ENCODE peak calls at places on chromosome 19, in nine cellular contexts. K is activated CD4-positive, alpha-beta T cell treated with anti-CD3 and anti-CD28 coated beads for 48 hours; P is stimulated activated CD4-positive, alpha-beta T cell treated with anti-CD3 and anti-CD28 coated beads, Interleukin-2, amount 100 ng/mL, for 24 hours; L is AG09319; R is T-helper 17 cell; U is GF-D8; A is activated T-cell treated with anti-CD3 and anti-CD28 coated beads for 1 hour; X is fibroblast of the aortic adventitia; N is frontal cortex. S is an unnamed sample.

GRCh38 chr19:49793561-49793840 is 19.6 kb downstream of the FUZ start:
- DNase-seq in K (peak; percentile 53), P (peak; percentile 17), L (no peak), R (no peak), U (no peak), A (no peak), X (no peak), N (no peak), S (no peak)

GRCh38 chr19:11495481-11495880 is 10.2 kb downstream of the ZNF653 start:
- DNase-seq in K (no peak), P (no peak), L (no peak), R (no peak), U (no peak), A (no peak), X (no peak), N (no peak), S (no peak)

GRCh38 chr19:57111329-57111644 is 8.5 kb upstream of the USP29 start:
- DNase-seq in K (no peak), P (no peak), L (no peak), R (no peak), U (no peak), A (no peak), X (no peak), N (no peak), S (no peak)

GRCh38 chr19:17615889-17616685 is 60.6 kb downstream of the COLGALT1 start:
- DNase-seq in K (no peak), P (no peak), L (no peak), R (no peak), U (no peak), A (no peak), X (no peak), N (no peak), S (no peak)

GRCh38 chr19:57053401-57053800 is 66.4 kb upstream of the USP29 start:
- DNase-seq in K (no peak), P (no peak), L (no peak), R (no peak), U (no peak), A (no peak), X (no peak), N (no peak), S (no peak)

GRCh38 chr19:38535212-38535611 is 82.5 kb downstream of the MAP4K1 start:
- DNase-seq in K (no peak), P (no peak), L (no peak), R (no peak), U (no peak), A (no peak), X (no peak), N (no peak), S (no peak)

GRCh38 chr19:21587549-21587948 is 82.1 kb downstream of the ZNF429 start:
- DNase-seq in K (no peak), P (no peak), L (no peak), R (no peak), U (no peak), A (no peak), X (no peak), N (no peak), S (no peak)

GRCh38 chr19:3572132-3572854 is 451 bp upstream of the HMG20B start:
- DNase-seq in K (peak; percentile 100), P (peak; percentile 99), L (peak; percentile 99), R (peak; percentile 97), U (peak; percentile 98), A (peak; percentile 99), X (peak; percentile 99), N (peak; percentile 97), S (peak; percentile 99)

GRCh38 chr19:6238256-6238642 is 41.5 kb downstream of the MLLT1 start:
- DNase-seq in K (peak; percentile 22), P (peak; percentile 26), L (no peak), R (no peak), U (peak; percentile 65), A (no peak), X (peak; percentile 71), N (no peak), S (no peak)